ENCODE peak calls at places on chromosomes 6 and 20, in four cellular contexts. A, G, Y and T are unnamed samples.

GRCh38 chr6:105642708-105643107 is 239.8 kb upstream of the PREP start:
- DNase-seq in Y (peak), A (peak), G (no peak), T (no peak)

GRCh38 chr6:148323344-148323743 is 19.3 kb upstream of the SASH1 start:
- DNase-seq in Y (no peak), A (no peak), G (peak), T (no peak)

GRCh38 chr6:5143625-5144311 is 58.6 kb downstream of the PPP1R3G start:
- DNase-seq in G (peak), Y (peak), A (peak), T (peak)

GRCh38 chr6:158464483-158464882 is 95.4 kb upstream of the TMEM181 start:
- DNase-seq in Y (no peak), G (no peak), A (no peak), T (no peak)

GRCh38 chr6:28336284-28337024 is 506 bp upstream of the ZSCAN31 start:
- DNase-seq in A (no peak), G (peak), Y (no peak), T (no peak)

GRCh38 chr6:2522521-2522920 is 228.2 kb downstream of the MYLK4 start:
- DNase-seq in A (peak), G (peak), Y (no peak), T (no peak)

GRCh38 chr20:14197097-14197496 is 140.3 kb downstream of the FLRT3 start:
- DNase-seq in A (no peak), G (peak), Y (peak), T (no peak)

GRCh38 chr6:113065606-113066005 is 718.5 kb downstream of the RFPL4B start:
- DNase-seq in A (no peak), G (peak), Y (peak), T (no peak)

GRCh38 chr6:13234130-13234529 is 94.2 kb downstream of the TBC1D7 start:
- DNase-seq in A (peak), Y (no peak), G (no peak), T (no peak)

GRCh38 chr6:14665827-14666724 is 548.5 kb downstream of the CD83 start:
- DNase-seq in Y (peak), A (peak), G (peak), T (no peak)

GRCh38 chr6:127446356-127446755 is 12.8 kb downstream of the KIAA0408 start:
- DNase-seq in G (peak), A (no peak), Y (no peak), T (no peak)

GRCh38 chr6:33779305-33779704 is 9.6 kb downstream of the LEMD2 start:
- DNase-seq in G (no peak), A (no peak), Y (no peak), T (no peak)

GRCh38 chr6:12228447-12229146 is 61.6 kb upstream of the EDN1 start:
- DNase-seq in G (no peak), A (no peak), Y (no peak), T (no peak)

GRCh38 chr20:10555865-10556308 is 117.9 kb downstream of the JAG1 start:
- DNase-seq in G (peak), Y (peak), A (peak), T (no peak)

GRCh38 chr20:19858972-19859371 is 100.9 kb downstream of the RIN2 start:
- DNase-seq in A (no peak), G (peak), Y (no peak), T (no peak)

GRCh38 chr20:7003598-7003997 is 236.1 kb downstream of the BMP2 start:
- DNase-seq in A (peak), Y (no peak), G (no peak), T (no peak)

GRCh38 chr20:41340327-41341055 is at the start of gene LPIN3:
- DNase-seq in Y (peak), G (peak), A (peak), T (peak)

GRCh38 chr6:3518356-3518841 is 61.5 kb upstream of the SLC22A23 start:
- DNase-seq in A (peak), G (peak), Y (peak), T (no peak)

GRCh38 chr6:133707456-133707855 is 181.5 kb upstream of the TCF21 start:
- DNase-seq in Y (peak), G (peak), A (no peak), T (no peak)

GRCh38 chr6:52691718-52692117 is 20.8 kb downstream of the TMEM14A start:
- DNase-seq in A (no peak), G (peak), Y (no peak), T (no peak)

GRCh38 chr6:12476484-12476883 is 186.3 kb downstream of the EDN1 start:
- DNase-seq in A (no peak), G (peak), Y (no peak), T (no peak)

GRCh38 chr6:146905313-146905712 is 298.9 kb upstream of the STXBP5 start:
- DNase-seq in G (peak), A (peak), Y (peak), T (no peak)

GRCh38 chr6:29631209-29631810 is 1.7 kb downstream of the GABBR1 start:
- DNase-seq in G (peak), A (no peak), Y (no peak), T (no peak)

GRCh38 chr6:29629571-29629970 is 3.4 kb downstream of the GABBR1 start:
- DNase-seq in Y (no peak), A (no peak), G (no peak), T (no peak)

GRCh38 chr6:29627762-29628418 is 5.1 kb downstream of the GABBR1 start:
- DNase-seq in Y (peak), A (peak), G (peak), T (peak)

GRCh38 chr6:29626948-29627761 is 5.8 kb downstream of the GABBR1 start:
- DNase-seq in A (no peak), Y (no peak), G (no peak), T (no peak)

DNA sequence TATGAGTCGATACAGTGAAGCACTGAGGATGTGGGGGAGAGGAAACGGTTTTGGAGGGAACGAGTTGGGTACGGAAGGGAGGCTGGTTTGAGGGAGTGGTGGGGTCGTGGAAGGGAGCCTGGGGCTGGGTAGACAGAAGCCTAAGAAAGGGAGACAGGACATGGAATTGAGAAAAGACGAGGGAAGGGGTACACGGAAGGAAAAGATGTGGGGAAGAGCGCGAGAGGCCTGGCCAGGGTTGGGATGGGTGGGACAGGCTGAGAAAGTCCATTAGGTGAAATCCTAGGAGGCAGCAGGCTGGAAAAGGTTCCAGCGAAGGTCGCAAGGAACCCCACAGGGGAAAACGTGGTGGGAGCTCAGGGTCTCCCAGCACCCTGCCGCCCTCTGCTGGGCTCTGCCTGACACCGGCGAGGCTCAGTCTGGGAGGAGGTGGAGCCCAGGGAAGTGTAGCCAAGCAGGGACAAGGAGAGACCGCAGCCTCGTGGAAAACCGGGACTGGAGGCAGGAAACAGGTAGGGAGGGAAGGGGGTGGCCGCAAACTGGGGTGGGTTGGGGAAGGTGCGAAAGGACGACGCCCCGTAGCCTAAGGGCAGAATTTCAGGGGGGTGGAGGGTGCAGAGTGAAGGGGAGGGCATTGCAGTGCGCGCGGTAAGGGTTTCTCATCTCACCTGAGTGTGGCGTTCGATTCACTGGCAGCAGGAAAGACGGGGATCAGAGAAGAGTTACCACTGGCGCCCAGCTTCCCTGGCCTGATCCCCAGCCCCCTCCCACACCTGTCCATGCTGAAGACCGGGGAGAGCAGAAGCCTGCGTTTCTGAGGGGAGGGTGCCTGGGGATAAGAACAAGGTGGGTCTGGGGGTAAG is 4.3 kb downstream of the GABBR1 start:
- DNase-seq in Y (peak), G (peak), A (peak), T (peak)
- TF ChIP-seq CTCF in Y (peak), G (peak), A (peak), T (peak)

GRCh38 chr6:45789238-45789637 is 226.4 kb downstream of the CLIC5 start:
- DNase-seq in Y (no peak), A (no peak), G (no peak), T (no peak)

GRCh38 chr6:45783716-45784115 is 231.9 kb downstream of the CLIC5 start:
- DNase-seq in G (no peak), A (peak), Y (no peak), T (no peak)

GRCh38 chr6:45784250-45784649 is 231.4 kb downstream of the CLIC5 start:
- DNase-seq in G (no peak), Y (no peak), A (no peak), T (no peak)

GRCh38 chr6:45786243-45786795 is 229.3 kb downstream of the CLIC5 start:
- DNase-seq in Y (no peak), A (no peak), G (no peak), T (no peak)

GRCh38 chr6:45787384-45787783 is 228.3 kb downstream of the CLIC5 start:
- DNase-seq in G (no peak), A (no peak), Y (no peak), T (no peak)
- TF ChIP-seq CTCF in G (no peak), A (no peak), Y (no peak), T (no peak)

GRCh38 chr6:96522469-96523009 is 933 bp downstream of the UFL1 start:
- DNase-seq in Y (no peak), G (peak), A (no peak), T (no peak)

GRCh38 chr6:96520039-96520850 is 1.4 kb upstream of the UFL1 start:
- DNase-seq in Y (peak), A (peak), G (peak), T (no peak)

GRCh38 chr6:96521267-96521624 is 360 bp upstream of the UFL1 start:
- DNase-seq in A (no peak), G (no peak), Y (no peak), T (no peak)

GRCh38 chr6:96520851-96521115 is 823 bp upstream of the UFL1 start:
- DNase-seq in Y (no peak), A (no peak), G (no peak), T (no peak)

GRCh38 chr6:96521625-96522468 is at the start of gene UFL1:
- DNase-seq in Y (peak), A (peak), G (peak), T (peak)
- TF ChIP-seq CTCF in Y (peak), A (no peak), G (peak), T (peak)

GRCh38 chr20:60820918-60821317 is 431.1 kb upstream of the CDH4 start:
- DNase-seq in A (no peak), G (no peak), Y (no peak), T (no peak)

GRCh38 chr20:60819511-60819910 is 432.6 kb upstream of the CDH4 start:
- DNase-seq in A (no peak), G (no peak), Y (no peak), T (no peak)

GRCh38 chr20:60820149-60820548 is 431.9 kb upstream of the CDH4 start:
- DNase-seq in G (no peak), A (no peak), Y (no peak), T (no peak)

GRCh38 chr20:60823001-60823649 is 428.9 kb upstream of the CDH4 start:
- DNase-seq in Y (no peak), G (no peak), A (no peak), T (no peak)
- TF ChIP-seq CTCF in Y (no peak), G (no peak), A (no peak), T (no peak)

DNA sequence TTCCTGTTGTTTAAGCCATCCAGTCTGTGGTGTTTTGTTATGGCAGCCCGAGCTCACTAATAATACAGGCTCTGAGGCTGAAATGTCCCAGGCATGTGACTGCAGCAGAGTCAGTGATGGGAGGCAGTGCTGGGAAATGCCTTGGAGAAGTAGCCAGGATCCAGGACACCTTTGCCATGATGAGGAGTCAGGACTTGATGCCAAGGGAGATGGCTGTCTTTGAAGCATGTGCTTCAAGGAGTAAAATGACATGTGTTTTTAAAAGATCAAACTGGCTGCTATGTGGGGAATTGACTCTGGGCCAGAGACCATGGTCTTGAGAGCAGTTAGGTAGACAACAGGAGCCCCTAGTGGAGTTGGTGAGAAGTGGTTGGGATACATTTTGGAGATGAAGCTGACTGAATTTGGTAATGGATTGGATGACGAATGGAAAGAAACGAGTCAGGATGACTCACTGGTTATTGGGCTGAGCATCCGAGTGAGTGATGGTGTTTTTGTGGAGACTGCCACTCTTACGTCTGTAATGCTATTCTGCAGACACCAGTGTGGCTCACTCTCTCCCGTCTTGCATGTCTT is 322.2 kb downstream of the PLCB1 start:
- DNase-seq in G (peak), A (peak), Y (peak), T (no peak)
- TF ChIP-seq CTCF in G (peak), A (no peak), Y (peak), T (peak)

GRCh38 chr6:97469451-97469850 is 186.4 kb upstream of the MMS22L start:
- DNase-seq in G (no peak), A (no peak), Y (no peak), T (no peak)

GRCh38 chr6:97468981-97469380 is 186.0 kb upstream of the MMS22L start:
- DNase-seq in A (no peak), G (no peak), Y (no peak), T (no peak)

GRCh38 chr6:97470322-97470721 is 187.3 kb upstream of the MMS22L start:
- DNase-seq in Y (no peak), G (no peak), A (no peak), T (no peak)

GRCh38 chr6:97473979-97474378 is 191.0 kb upstream of the MMS22L start:
- DNase-seq in A (no peak), Y (no peak), G (no peak), T (no peak)
- TF ChIP-seq CTCF in A (no peak), Y (no peak), G (no peak), T (no peak)

DNA sequence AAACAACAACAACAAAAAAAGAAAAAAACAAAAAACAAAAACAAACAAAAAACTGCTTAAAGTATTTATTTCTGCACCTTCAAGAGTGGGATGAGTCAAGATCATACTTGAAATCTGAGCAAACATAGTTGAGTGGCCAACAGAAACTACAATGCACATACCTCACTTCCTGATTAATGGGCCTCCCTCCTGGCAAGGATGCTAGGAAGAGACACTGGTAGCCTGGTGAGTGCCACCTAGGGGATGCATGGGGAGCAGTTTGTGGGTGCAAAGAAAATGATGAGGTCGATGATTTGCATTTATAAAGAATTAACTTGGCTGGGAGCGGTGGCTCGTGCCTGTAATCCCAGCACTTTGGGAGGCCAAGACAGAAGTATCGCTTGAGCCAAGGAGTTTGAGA is 808.1 kb downstream of the MAFB start:
- DNase-seq in A (peak), Y (no peak), G (peak), T (no peak)
- TF ChIP-seq CTCF in A (no peak), Y (no peak), G (peak), T (peak)

DNA sequence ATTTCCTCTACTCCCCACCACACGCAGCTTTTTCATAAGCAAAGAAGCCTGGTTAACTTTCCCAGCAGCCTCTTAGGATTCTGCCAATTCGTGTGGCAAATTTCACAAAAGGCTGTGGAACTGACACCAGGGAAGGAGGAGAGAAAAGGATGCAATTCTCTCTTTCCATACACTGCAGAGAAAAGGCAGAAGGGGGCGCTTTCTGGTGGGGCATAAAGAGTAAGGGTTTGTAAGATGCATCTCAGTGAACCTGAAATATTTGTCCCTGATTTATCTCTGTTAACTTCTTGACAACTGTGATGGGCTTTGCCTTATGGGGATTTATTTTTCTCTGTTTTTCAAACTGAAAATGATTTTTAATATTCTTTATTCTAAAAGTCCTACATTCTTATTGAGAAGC is 45.5 kb upstream of the GLP1R start:
- DNase-seq in G (peak), Y (no peak), A (no peak), T (no peak)
- TF ChIP-seq CTCF in G (peak), Y (no peak), A (no peak), T (peak)

GRCh38 chr6:16157909-16158308 is 29.0 kb downstream of the MYLIP start:
- DNase-seq in Y (no peak), G (no peak), A (no peak), T (no peak)
- TF ChIP-seq CTCF in Y (no peak), G (no peak), A (no peak), T (no peak)

DNA sequence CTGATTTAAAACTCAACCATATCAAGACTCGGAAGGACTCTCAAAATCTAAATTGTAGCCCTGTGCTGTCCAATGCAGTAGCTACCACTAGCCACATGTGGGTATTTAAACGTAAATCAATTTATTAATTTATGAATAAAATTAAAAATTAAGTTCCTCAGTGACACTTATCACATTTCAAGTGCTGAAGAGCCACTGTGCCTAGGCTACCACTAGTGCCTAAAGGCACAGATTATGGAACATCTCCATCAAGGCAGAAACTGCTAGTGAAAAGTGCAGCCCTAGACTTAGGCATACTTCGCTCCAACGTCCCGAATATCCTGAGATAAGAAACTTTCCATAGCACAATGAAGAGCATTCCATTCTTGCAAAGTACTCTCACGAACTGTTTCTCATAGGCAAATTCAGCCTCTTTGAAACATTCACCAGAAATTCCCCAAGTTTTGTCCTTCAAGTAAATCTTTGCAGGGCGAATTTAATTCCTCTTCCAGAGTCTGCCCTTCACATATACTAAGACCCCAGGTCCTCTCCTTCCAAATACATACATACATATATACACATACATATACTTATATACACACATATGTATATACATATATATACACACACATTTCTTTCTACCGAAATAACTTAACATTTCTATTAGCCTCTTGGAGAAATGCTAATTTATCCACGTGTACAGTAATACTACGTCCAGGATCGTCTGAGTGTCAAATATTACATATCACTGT is 1.3 kb downstream of the SUPT3H start:
- DNase-seq in A (no peak), G (peak), Y (no peak), T (no peak)
- TF ChIP-seq CTCF in A (no peak), G (peak), Y (no peak), T (no peak)